ENCODE peak calls at places on chromosomes 7 and 10, in ten cellular contexts. V is upper lobe of left lung, Z is HL-60, P is sigmoid colon, B is HepG2, X is K562, M is GM23338, Y is suprapubic skin, I is HCT116, Q is H1. J is an unnamed sample.
A peak's percentile ranks its signal among the peaks of the same experiment; 100 is the strongest.

GRCh38 chr7:45573636-45574470 is at the start of gene ADCY1:
- DNase-seq in P (no peak), I (no peak), X (peak; percentile 61), V (no peak), M (peak; percentile 70), Q (no peak), Z (no peak), Y (no peak), B (no peak), J (no peak)

GRCh38 chr7:141013345-141013715 is 1.4 kb downstream of the MRPS33 start:
- DNase-seq in V (no peak), Q (no peak), B (no peak), Y (no peak), Z (no peak), X (no peak), P (no peak), M (no peak), I (no peak), J (no peak)

GRCh38 chr10:17831326-17831725 is 22.2 kb downstream of the MRC1 start:
- DNase-seq in X (no peak), I (no peak), Q (no peak), M (no peak), B (no peak), P (no peak), Z (no peak), V (no peak), Y (no peak), J (no peak)

GRCh38 chr10:3906511-3907111 is 121.6 kb upstream of the KLF6 start:
- DNase-seq in Y (no peak), Z (no peak), Q (no peak), B (peak; percentile 84), X (no peak), V (no peak), I (no peak), M (peak; percentile 38), P (peak; percentile 82), J (no peak)

GRCh38 chr10:78764436-78764835 is 304.3 kb upstream of the ZMIZ1 start:
- DNase-seq in B (no peak), Z (no peak), M (no peak), I (no peak), Q (no peak), P (no peak), X (no peak), Y (no peak), V (no peak), J (no peak)

GRCh38 chr10:133528296-133528844 is 1.2 kb downstream of the CYP2E1 start:
- DNase-seq in I (no peak), M (peak; percentile 32), B (no peak), Q (no peak), V (no peak), Z (no peak), P (no peak), X (no peak), Y (no peak), J (no peak)

GRCh38 chr7:139995034-139995915 is 67.5 kb downstream of the PARP12 start:
- DNase-seq in I (no peak), Q (no peak), B (no peak), M (no peak), V (no peak), P (no peak), X (no peak), Y (no peak), Z (no peak), J (no peak)

GRCh38 chr7:94183289-94183749 is 179.2 kb upstream of the BET1 start:
- DNase-seq in Z (no peak), Q (peak; percentile 3), I (peak; percentile 82), B (peak; percentile 49), X (no peak), M (peak; percentile 20), Y (no peak), P (no peak), V (no peak), J (no peak)

GRCh38 chr10:102455893-102456471 is 4.6 kb upstream of the C10orf95 start:
- DNase-seq in Y (no peak), I (no peak), X (peak; percentile 31), M (peak; percentile 55), Z (peak; percentile 19), P (no peak), B (no peak), V (peak; percentile 90), Q (no peak), J (no peak)

GRCh38 chr10:48550977-48551376 is 53.9 kb downstream of the ARHGAP22 start:
- DNase-seq in Y (no peak), I (no peak), P (no peak), M (no peak), B (no peak), Z (no peak), V (no peak), X (no peak), Q (no peak), J (no peak)

GRCh38 chr7:155373359-155374273 is 75.9 kb downstream of the INSIG1 start:
- DNase-seq in Y (no peak), Z (no peak), B (no peak), P (no peak), V (no peak), X (no peak), M (peak; percentile 71), Q (no peak), I (no peak), J (no peak)

GRCh38 chr7:72781161-72781560 is 46.8 kb downstream of the TYW1B start:
- DNase-seq in M (peak; percentile 3), Y (no peak), Z (no peak), Q (no peak), P (no peak), I (no peak), V (no peak), B (no peak), X (peak; percentile 21), J (no peak)

GRCh38 chr7:119896386-119896785 is 376.6 kb upstream of the KCND2 start:
- DNase-seq in Y (no peak), V (no peak), B (no peak), Q (no peak), M (no peak), X (no peak), Z (no peak), I (no peak), P (no peak), J (no peak)

GRCh38 chr10:87596351-87596750 is 63.3 kb upstream of the PAPSS2 start:
- DNase-seq in X (no peak), I (no peak), Q (no peak), Z (peak; percentile 8), B (no peak), Y (no peak), P (no peak), V (no peak), M (no peak), J (no peak)

DNA sequence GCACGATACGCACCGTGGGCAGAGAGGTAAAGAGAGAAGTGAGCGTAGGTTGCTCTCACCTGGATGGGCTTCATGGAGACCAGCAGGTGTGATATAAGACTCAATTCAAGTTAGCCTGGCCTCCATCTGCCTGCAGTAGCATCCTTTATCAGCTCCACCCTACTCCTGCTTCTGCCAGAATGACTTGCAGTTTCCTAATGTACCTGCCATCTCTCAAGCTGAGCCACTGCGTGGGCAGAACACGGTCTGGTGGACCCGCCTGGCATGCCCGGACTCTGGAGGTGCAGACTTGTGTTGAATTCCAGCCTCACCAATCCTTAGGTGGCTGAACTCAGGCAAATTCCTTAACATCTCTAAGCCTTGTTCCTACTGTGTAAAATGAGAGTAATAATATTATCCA is 64.3 kb downstream of the STEAP1B start:
- DNase-seq in Z (no peak), X (no peak), B (no peak), Y (no peak), P (no peak), M (no peak), V (no peak), I (no peak), Q (no peak), J (no peak)
- H3K27ac ChIP-seq in Z (no peak overlapping the region), X (no peak overlapping the region), B (no peak overlapping the region), Y (no peak overlapping the region), P (no peak overlapping the region), M (no peak overlapping the region), V (no peak overlapping the region), I (no peak overlapping the region), Q (no peak overlapping the region), J (no peak overlapping the region)

DNA sequence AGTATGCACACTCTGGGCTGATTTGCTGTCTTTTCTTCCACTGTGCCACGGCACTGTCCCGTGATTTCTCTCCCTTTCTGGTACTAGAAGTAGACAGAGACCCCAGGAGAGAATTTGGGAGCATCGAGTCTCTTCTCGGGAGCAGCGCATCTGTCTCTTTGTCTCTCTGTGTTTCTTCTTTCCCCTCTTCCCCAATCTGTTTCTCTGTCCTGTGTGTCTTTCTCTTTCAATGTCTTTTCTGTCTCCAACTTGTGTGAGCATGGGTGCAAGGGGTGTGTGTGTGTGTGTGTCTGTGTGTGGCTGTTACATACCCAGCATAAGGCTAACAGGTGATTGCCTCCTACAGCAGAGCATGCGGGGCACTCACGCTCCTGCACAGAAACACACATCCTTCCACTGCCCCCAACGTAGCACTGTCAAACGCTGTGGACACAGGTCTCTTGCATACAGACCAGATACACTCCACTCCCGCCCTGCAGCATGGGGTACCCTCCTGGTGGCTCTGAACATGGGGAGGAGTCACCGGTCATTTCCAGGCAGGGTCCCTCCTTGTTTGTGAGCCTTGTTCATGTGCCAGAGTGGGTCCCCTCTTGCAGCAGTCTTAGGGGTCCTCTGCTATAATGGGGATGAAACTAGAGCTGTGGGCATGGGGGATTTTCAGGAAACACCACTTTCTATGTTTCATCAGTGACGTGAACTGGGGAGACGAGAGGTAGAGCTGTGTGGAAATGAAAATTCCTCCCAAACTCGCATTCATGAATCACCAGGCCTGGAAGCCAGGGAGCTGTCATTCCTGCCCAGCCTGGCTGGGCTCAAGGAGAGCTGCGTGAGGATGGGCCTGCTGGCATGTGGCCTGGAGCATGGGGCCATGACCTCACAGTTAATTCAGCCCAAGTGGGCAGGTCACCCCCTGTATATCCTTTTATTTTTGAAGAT is 955 bp downstream of the ADAMTS14 start:
- DNase-seq in M (peak; percentile 39), P (no peak), B (no peak), V (no peak), Y (no peak), X (peak; percentile 68), I (no peak), Z (no peak), Q (no peak), J (no peak)
- H3K4me3 ChIP-seq in M (peak overlapping the region; percentile 64), P (peak overlapping the region; percentile 38), B (no peak overlapping the region), V (peak overlapping the region; percentile 45), Y (peak overlapping the region; percentile 53), X (peak overlapping the region; percentile 62), I (peak overlapping the region; percentile 90), Z (no peak overlapping the region), Q (peak overlapping the region; percentile 42), J (no peak overlapping the region)

GRCh38 chr10:110005716-110006115 is 2.1 kb upstream of the ADD3 start:
- DNase-seq in P (peak; percentile 70), X (no peak), I (no peak), B (peak; percentile 35), V (peak; percentile 40), Z (no peak), Y (no peak), M (peak; percentile 52), Q (no peak), J (no peak)
- TF ChIP-seq POLR2AphosphoS5 in P (peak; percentile 12), X (no peak), I (no peak), B (no peak), V (no peak), Z (no peak), Y (no peak), M (no peak), Q (no peak), J (no peak)

DNA sequence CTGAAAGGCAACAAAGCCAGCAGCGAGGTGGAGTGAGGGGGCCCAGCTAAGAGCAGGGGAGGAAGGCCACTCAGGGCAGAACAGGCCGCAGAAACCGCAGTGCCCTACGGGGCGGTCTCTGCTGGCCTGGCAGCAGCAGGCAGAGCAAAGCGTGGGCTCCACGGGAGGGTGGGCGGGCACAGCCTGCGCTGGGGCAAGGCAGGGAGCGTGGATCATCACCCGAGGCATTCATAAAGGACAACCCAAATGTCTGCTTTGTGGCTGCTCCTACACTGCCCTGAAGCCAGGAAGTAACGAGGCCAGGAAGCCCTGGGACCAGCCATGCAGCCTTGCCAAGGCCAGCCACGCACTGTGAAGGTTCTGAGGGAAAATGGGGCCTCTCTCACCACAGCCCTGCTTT is 127.5 kb downstream of the MAD1L1 start:
- DNase-seq in B (no peak), M (no peak), I (no peak), V (no peak), X (no peak), Q (no peak), Z (peak; percentile 49), P (no peak), Y (no peak), J (no peak)
- H3K27ac ChIP-seq in B (no peak overlapping the region), M (peak overlapping the region; percentile 79), I (peak overlapping the region; percentile 59), V (no peak overlapping the region), X (peak overlapping the region; percentile 82), Q (no peak overlapping the region), Z (peak overlapping the region; percentile 73), P (peak overlapping the region; percentile 74), Y (no peak overlapping the region), J (no peak overlapping the region)

J was measured in prostate gland.